ENCODE peak calls at places on chromosomes 11 and 22, in five cellular contexts. One of them, this sample, is unnamed.

GRCh38 chr22:23418159-23418788 is 161.8 kb downstream of the IGLL1 start:
- DNase-seq in adrenal gland: no peak
- DNase-seq in heart left ventricle: no peak
- DNase-seq in NB4: no peak
- DNase-seq in IMR-90: no peak
- DNase-seq in this sample: no peak

GRCh38 chr11:35058318-35058717 is 80.7 kb upstream of the CD44 start:
- DNase-seq in heart left ventricle: no peak
- DNase-seq in IMR-90: no peak
- DNase-seq in adrenal gland: no peak
- DNase-seq in NB4: peak
- DNase-seq in this sample: no peak

GRCh38 chr11:121722431-121723256 is 269.9 kb upstream of the SORL1-AS1 start:
- DNase-seq in IMR-90: peak
- DNase-seq in NB4: no peak
- DNase-seq in adrenal gland: peak
- DNase-seq in heart left ventricle: peak
- DNase-seq in this sample: peak

GRCh38 chr11:102007567-102008437 is 39.4 kb upstream of the CFAP300 start:
- DNase-seq in adrenal gland: no peak
- DNase-seq in IMR-90: peak
- DNase-seq in NB4: peak
- DNase-seq in heart left ventricle: no peak
- DNase-seq in this sample: no peak

GRCh38 chr11:27807594-27807993 is 107.3 kb upstream of the BDNF start:
- DNase-seq in IMR-90: peak
- DNase-seq in adrenal gland: no peak
- DNase-seq in heart left ventricle: no peak
- DNase-seq in NB4: no peak
- DNase-seq in this sample: no peak

GRCh38 chr22:41256254-41256897 is 15.6 kb upstream of the CHADL start:
- DNase-seq in NB4: no peak
- DNase-seq in heart left ventricle: no peak
- DNase-seq in adrenal gland: no peak
- DNase-seq in IMR-90: peak
- DNase-seq in this sample: no peak

GRCh38 chr11:78742430-78742829 is 167.8 kb upstream of the NARS2 start:
- DNase-seq in heart left ventricle: peak
- DNase-seq in NB4: no peak
- DNase-seq in IMR-90: peak
- DNase-seq in adrenal gland: no peak
- DNase-seq in this sample: no peak

GRCh38 chr11:18457435-18457834 is 1.8 kb downstream of the LDHAL6A start:
- DNase-seq in heart left ventricle: no peak
- DNase-seq in adrenal gland: peak
- DNase-seq in NB4: no peak
- DNase-seq in IMR-90: no peak
- DNase-seq in this sample: no peak

GRCh38 chr11:77361184-77361583 is 59.7 kb upstream of the GDPD4 start:
- DNase-seq in IMR-90: peak
- DNase-seq in NB4: no peak
- DNase-seq in heart left ventricle: no peak
- DNase-seq in adrenal gland: no peak
- DNase-seq in this sample: no peak

GRCh38 chr11:75078233-75078632 is 18.4 kb downstream of the OR2AT4 start:
- DNase-seq in NB4: no peak
- DNase-seq in heart left ventricle: no peak
- DNase-seq in adrenal gland: no peak
- DNase-seq in IMR-90: peak
- DNase-seq in this sample: no peak

GRCh38 chr11:92531051-92531747 is 306.6 kb downstream of the FAT3 start:
- DNase-seq in adrenal gland: no peak
- DNase-seq in heart left ventricle: no peak
- DNase-seq in NB4: no peak
- DNase-seq in IMR-90: no peak
- DNase-seq in this sample: no peak

GRCh38 chr11:41978951-41979350 is 519.5 kb upstream of the LRRC4C start:
- DNase-seq in NB4: no peak
- DNase-seq in adrenal gland: no peak
- DNase-seq in IMR-90: no peak
- DNase-seq in heart left ventricle: no peak
- DNase-seq in this sample: no peak

GRCh38 chr11:45660717-45661416 is 4.6 kb downstream of the CHST1 start:
- DNase-seq in IMR-90: no peak
- DNase-seq in heart left ventricle: peak
- DNase-seq in NB4: no peak
- DNase-seq in adrenal gland: no peak
- DNase-seq in this sample: no peak

GRCh38 chr11:81772161-81772560 is 961.5 kb downstream of the FAM181B start:
- DNase-seq in NB4: no peak
- DNase-seq in heart left ventricle: no peak
- DNase-seq in adrenal gland: no peak
- DNase-seq in IMR-90: no peak
- DNase-seq in this sample: no peak

GRCh38 chr22:46770726-46771125 is 8.3 kb downstream of the TBC1D22A start:
- DNase-seq in NB4: no peak
- DNase-seq in IMR-90: no peak
- DNase-seq in heart left ventricle: no peak
- DNase-seq in adrenal gland: no peak
- DNase-seq in this sample: no peak

GRCh38 chr11:69166186-69167115 is 10.7 kb downstream of the SMIM38 start:
- DNase-seq in adrenal gland: peak
- DNase-seq in NB4: peak
- DNase-seq in heart left ventricle: peak
- DNase-seq in IMR-90: peak
- DNase-seq in this sample: no peak

GRCh38 chr22:23036684-23037428 is 33.5 kb upstream of the GNAZ start:
- DNase-seq in adrenal gland: peak
- DNase-seq in IMR-90: peak
- DNase-seq in heart left ventricle: no peak
- DNase-seq in NB4: peak
- DNase-seq in this sample: no peak

GRCh38 chr11:45662665-45663485 is 2.5 kb downstream of the CHST1 start:
- DNase-seq in NB4: peak
- DNase-seq in adrenal gland: no peak
- DNase-seq in heart left ventricle: no peak
- DNase-seq in IMR-90: peak
- DNase-seq in this sample: no peak

GRCh38 chr22:46315976-46316375 is 19.3 kb downstream of the GTSE1 start:
- DNase-seq in adrenal gland: no peak
- DNase-seq in heart left ventricle: no peak
- DNase-seq in IMR-90: no peak
- DNase-seq in NB4: no peak
- DNase-seq in this sample: no peak

GRCh38 chr11:73612601-73613137 is 14.8 kb upstream of the FAM168A start:
- DNase-seq in NB4: no peak
- DNase-seq in heart left ventricle: no peak
- DNase-seq in IMR-90: peak
- DNase-seq in adrenal gland: no peak
- DNase-seq in this sample: no peak

GRCh38 chr11:95301497-95301896 is 70.5 kb upstream of the SESN3 start:
- DNase-seq in NB4: no peak
- DNase-seq in heart left ventricle: no peak
- DNase-seq in IMR-90: no peak
- DNase-seq in adrenal gland: no peak
- DNase-seq in this sample: no peak

GRCh38 chr22:48949375-48950149 is 878.1 kb downstream of the BRD1 start:
- DNase-seq in adrenal gland: no peak
- DNase-seq in NB4: peak
- DNase-seq in IMR-90: no peak
- DNase-seq in heart left ventricle: no peak
- DNase-seq in this sample: peak

GRCh38 chr11:11620966-11621880 is 582 bp downstream of the GALNT18 start:
- DNase-seq in IMR-90: peak
- DNase-seq in heart left ventricle: no peak
- DNase-seq in NB4: peak
- DNase-seq in adrenal gland: peak
- DNase-seq in this sample: no peak

GRCh38 chr11:33775064-33775807 is 916 bp upstream of the FBXO3 start:
- DNase-seq in adrenal gland: no peak
- DNase-seq in NB4: no peak
- DNase-seq in heart left ventricle: no peak
- DNase-seq in IMR-90: no peak
- DNase-seq in this sample: no peak

GRCh38 chr11:33772300-33772699 is 2.0 kb downstream of the FBXO3 start:
- DNase-seq in IMR-90: peak
- DNase-seq in NB4: no peak
- DNase-seq in heart left ventricle: no peak
- DNase-seq in adrenal gland: peak
- DNase-seq in this sample: no peak

GRCh38 chr11:33774356-33775063 is at the start of gene FBXO3:
- DNase-seq in IMR-90: peak
- DNase-seq in NB4: peak
- DNase-seq in heart left ventricle: peak
- DNase-seq in adrenal gland: peak
- DNase-seq in this sample: no peak

GRCh38 chr11:33775832-33776231 is 1.5 kb upstream of the FBXO3 start:
- DNase-seq in heart left ventricle: no peak
- DNase-seq in IMR-90: peak
- DNase-seq in NB4: no peak
- DNase-seq in adrenal gland: no peak
- DNase-seq in this sample: no peak

GRCh38 chr11:33773399-33774355 is 643 bp downstream of the FBXO3 start:
- DNase-seq in heart left ventricle: no peak
- DNase-seq in adrenal gland: no peak
- DNase-seq in IMR-90: peak
- DNase-seq in NB4: no peak
- DNase-seq in this sample: no peak
- TF ChIP-seq POLR2A in heart left ventricle: no peak
- TF ChIP-seq POLR2A in adrenal gland: no peak
- TF ChIP-seq POLR2A in IMR-90: no peak
- TF ChIP-seq POLR2A in NB4: no peak
- TF ChIP-seq POLR2A in this sample: no peak

DNA sequence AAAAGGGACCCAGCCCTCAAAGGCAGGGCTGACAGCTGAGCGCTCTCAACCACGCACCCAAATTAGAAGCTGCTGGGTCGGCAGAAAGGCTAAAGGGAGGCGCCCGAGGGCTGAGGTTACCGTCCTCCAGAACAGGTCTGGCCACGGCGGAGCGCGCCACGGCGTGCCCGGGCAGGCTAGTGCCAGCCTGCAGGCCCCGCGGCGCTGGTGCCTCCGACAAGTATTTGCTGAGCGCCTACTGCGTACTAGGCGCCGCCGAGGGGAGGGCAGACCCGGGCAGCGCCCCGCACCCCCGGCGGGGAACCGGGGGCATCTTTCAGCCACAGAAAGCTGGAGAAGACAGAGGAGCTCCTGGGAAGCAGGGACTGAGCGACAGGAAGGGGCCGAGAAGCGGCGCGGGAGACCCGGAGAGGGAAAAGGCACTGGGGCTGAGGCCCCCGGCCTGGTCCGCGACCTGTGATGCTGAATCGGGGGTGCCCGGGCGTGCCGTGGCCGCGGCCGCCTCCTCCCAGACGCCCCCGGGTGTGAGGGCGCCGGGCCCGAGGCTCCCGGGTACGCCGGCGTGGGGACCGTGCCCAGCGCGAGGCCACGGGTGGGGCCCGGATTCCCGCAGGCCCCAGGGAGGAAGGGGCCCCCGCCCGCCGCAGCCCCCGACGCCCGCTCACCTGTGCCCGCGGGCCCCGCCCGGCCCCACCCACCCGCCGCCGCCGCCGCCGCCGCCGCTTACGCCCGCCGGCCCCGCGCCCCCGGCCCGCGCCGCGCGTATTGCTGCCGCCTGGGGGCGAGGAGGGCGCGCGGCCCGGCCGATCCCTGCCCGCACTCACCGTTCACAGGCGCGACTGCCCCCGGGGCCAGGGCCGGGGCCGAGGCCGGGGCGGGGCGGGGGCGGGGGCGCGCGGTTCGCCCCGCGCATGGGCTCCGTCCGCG is 521 bp downstream of the HRAS start:
- DNase-seq in adrenal gland: peak
- DNase-seq in IMR-90: no peak
- DNase-seq in NB4: peak
- DNase-seq in heart left ventricle: no peak
- DNase-seq in this sample: no peak
- TF ChIP-seq POLR2A in adrenal gland: no peak
- TF ChIP-seq POLR2A in IMR-90: no peak
- TF ChIP-seq POLR2A in NB4: no peak
- TF ChIP-seq POLR2A in heart left ventricle: no peak
- TF ChIP-seq POLR2A in this sample: no peak

GRCh38 chr11:64285885-64286800 is 495 bp downstream of the GPR137 start:
- DNase-seq in IMR-90: no peak
- DNase-seq in NB4: peak
- DNase-seq in heart left ventricle: no peak
- DNase-seq in adrenal gland: no peak
- DNase-seq in this sample: no peak
- TF ChIP-seq POLR2A in IMR-90: no peak
- TF ChIP-seq POLR2A in NB4: no peak
- TF ChIP-seq POLR2A in heart left ventricle: no peak
- TF ChIP-seq POLR2A in adrenal gland: no peak
- TF ChIP-seq POLR2A in this sample: no peak

DNA sequence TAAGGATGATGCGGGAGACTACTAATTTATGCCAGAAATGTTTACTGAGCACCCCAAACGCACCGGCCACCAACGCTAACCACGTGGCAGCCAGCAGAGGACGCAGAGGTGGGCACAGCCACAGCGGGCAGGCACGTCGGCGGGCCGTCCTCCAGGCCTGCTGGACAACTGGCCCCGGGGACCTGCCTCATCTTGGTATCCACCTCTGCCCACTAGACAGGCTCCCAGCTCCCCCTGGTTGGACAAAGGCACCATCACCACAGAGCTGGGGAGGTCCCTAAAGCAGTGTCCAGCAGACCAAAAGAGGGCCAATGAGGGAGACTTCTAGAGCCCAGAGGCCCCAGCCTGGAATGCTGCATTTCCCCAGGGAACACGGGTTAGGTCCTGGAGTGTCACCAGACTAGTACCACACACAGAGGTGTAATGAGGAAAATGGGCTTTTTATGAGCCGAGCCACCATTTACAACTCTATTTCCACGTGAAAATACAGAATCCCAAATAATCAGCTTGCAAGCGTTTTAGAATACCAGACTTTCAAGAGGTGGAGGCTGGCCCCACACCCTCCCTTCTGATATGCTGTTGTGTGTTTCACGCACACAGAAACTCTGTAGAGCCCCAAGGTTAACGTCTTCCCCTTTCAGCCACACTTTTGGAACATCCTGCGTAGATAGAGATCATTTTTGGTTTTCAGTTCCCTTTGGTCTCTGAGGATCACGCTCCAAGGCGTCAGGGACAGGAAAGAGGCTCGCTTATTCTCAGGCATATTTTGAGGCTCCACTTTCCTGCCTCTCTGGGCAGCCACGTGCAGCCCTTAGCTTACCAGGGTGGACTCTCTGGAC is 23.7 kb upstream of the BID start:
- DNase-seq in heart left ventricle: no peak
- DNase-seq in NB4: peak
- DNase-seq in adrenal gland: no peak
- DNase-seq in IMR-90: no peak
- DNase-seq in this sample: no peak
- TF ChIP-seq POLR2A in heart left ventricle: no peak
- TF ChIP-seq POLR2A in NB4: no peak
- TF ChIP-seq POLR2A in adrenal gland: no peak
- TF ChIP-seq POLR2A in IMR-90: no peak
- TF ChIP-seq POLR2A in this sample: no peak